ENCODE peak calls at places on chromosomes 3 and 15, in six cellular contexts. X is B cell, P is endothelial cell of umbilical vein, B is WERI-Rb-1, I is heart right ventricle, Y is gastrocnemius medialis. D is an unnamed sample.

GRCh38 chr15:85393206-85393605 is 12.8 kb downstream of the AKAP13 start:
- DNase-seq in X (no peak), P (no peak), B (no peak), I (no peak), Y (no peak), D (no peak)

GRCh38 chr15:85329561-85330421 is 50.6 kb upstream of the AKAP13 start:
- DNase-seq in X (peak), P (no peak), B (no peak), I (no peak), Y (no peak), D (no peak)

GRCh38 chr15:65056106-65056505 is 10.9 kb downstream of the SLC51B start:
- DNase-seq in X (no peak), P (no peak), B (no peak), I (no peak), Y (no peak), D (no peak)

GRCh38 chr15:72585659-72586058 is 68.8 kb upstream of the GOLGA6B start:
- DNase-seq in X (no peak), P (peak), B (peak), I (no peak), Y (no peak), D (no peak)

GRCh38 chr15:101540480-101541239 is 51.2 kb upstream of the PCSK6 start:
- DNase-seq in X (no peak), P (no peak), B (no peak), I (no peak), Y (no peak), D (no peak)

GRCh38 chr15:97961067-97961954 is 808 bp downstream of the ARRDC4 start:
- DNase-seq in X (no peak), P (no peak), B (no peak), I (peak), Y (peak), D (peak)

GRCh38 chr3:197487911-197488391 is 67.8 kb downstream of the BDH1 start:
- DNase-seq in X (no peak), P (peak), B (no peak), I (peak), Y (peak), D (peak)

GRCh38 chr15:70411464-70411863 is 313.7 kb upstream of the TLE3 start:
- DNase-seq in X (no peak), P (no peak), B (no peak), I (no peak), Y (no peak), D (no peak)

GRCh38 chr15:95994418-95994817 is 336.1 kb upstream of the NR2F2 start:
- DNase-seq in X (no peak), P (no peak), B (no peak), I (no peak), Y (no peak), D (no peak)

GRCh38 chr3:149589332-149589731 is 68.5 kb downstream of the WWTR1 start:
- DNase-seq in X (no peak), P (peak), B (no peak), I (no peak), Y (no peak), D (no peak)

GRCh38 chr3:48129921-48130320 is 58.3 kb downstream of the CDC25A start:
- DNase-seq in X (no peak), P (no peak), B (no peak), I (no peak), Y (no peak), D (no peak)

GRCh38 chr15:67468431-67468830 is 52.5 kb upstream of the C15orf61 start:
- DNase-seq in X (no peak), P (no peak), B (no peak), I (no peak), Y (no peak), D (no peak)

GRCh38 chr3:184981071-184981470 is 169.1 kb downstream of the VPS8 start:
- DNase-seq in X (no peak), P (no peak), B (no peak), I (no peak), Y (peak), D (no peak)

GRCh38 chr3:59608356-59608755 is 558.5 kb upstream of the CFAP20DC start:
- DNase-seq in X (no peak), P (no peak), B (no peak), I (no peak), Y (no peak), D (peak)

GRCh38 chr3:59607628-59608027 is 557.8 kb upstream of the CFAP20DC start:
- DNase-seq in X (no peak), P (no peak), B (no peak), I (no peak), Y (peak), D (no peak)

GRCh38 chr3:59605318-59605717 is 555.5 kb upstream of the CFAP20DC start:
- DNase-seq in X (no peak), P (no peak), B (peak), I (no peak), Y (no peak), D (no peak)

GRCh38 chr3:59606638-59607262 is 556.9 kb upstream of the CFAP20DC start:
- DNase-seq in X (no peak), P (no peak), B (no peak), I (peak), Y (no peak), D (no peak)

DNA sequence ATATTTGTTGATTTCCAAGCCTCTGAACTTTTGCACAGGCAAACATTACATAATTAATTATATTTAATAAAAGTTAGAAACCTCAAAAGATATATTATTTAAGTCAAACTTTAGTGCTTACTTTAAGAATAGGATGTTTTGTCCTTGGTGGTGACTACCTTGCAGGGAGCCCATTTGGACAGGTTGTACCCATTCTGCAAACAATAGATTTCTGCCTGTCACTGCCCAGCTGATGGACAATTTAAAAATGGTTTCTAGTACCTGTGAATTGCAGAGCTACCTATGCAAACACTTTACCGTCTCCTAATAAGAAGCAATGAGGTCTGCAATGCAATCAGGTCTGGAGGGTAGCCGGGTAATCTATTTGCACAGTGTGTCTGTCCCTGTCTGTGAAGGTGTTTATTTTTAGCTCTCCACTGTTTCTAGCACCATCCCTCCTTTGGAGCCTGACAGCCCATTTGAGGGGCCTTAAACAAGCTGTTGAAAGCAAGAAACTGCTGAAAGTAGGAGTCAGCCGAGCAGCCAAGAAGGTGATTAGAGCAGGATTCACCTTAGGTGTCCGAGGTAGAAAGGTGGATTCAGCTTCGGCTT is 556.2 kb upstream of the CFAP20DC start:
- DNase-seq in X (no peak), P (no peak), B (no peak), I (no peak), Y (no peak), D (no peak)
- TF ChIP-seq CTCF in X (no peak), P (no peak), B (no peak), I (no peak), Y (no peak), D (no peak)

GRCh38 chr3:25576146-25576545 is 88.6 kb downstream of the TOP2B start:
- DNase-seq in X (no peak), P (no peak), B (no peak), I (no peak), Y (no peak), D (no peak)

GRCh38 chr3:25575001-25575400 is 89.7 kb downstream of the TOP2B start:
- DNase-seq in X (no peak), P (no peak), B (no peak), I (no peak), Y (no peak), D (no peak)

GRCh38 chr3:25574172-25574765 is 90.4 kb downstream of the TOP2B start:
- DNase-seq in X (no peak), P (no peak), B (no peak), I (no peak), Y (no peak), D (no peak)

GRCh38 chr3:25573386-25574171 is 91.1 kb downstream of the TOP2B start:
- DNase-seq in X (no peak), P (no peak), B (no peak), I (no peak), Y (no peak), D (no peak)

GRCh38 chr3:25576836-25577454 is 87.8 kb downstream of the TOP2B start:
- DNase-seq in X (no peak), P (no peak), B (no peak), I (no peak), Y (no peak), D (no peak)
- TF ChIP-seq CTCF in X (no peak), P (no peak), B (peak), I (no peak), Y (no peak), D (peak)

GRCh38 chr3:49607796-49608195 is 53.5 kb downstream of the BSN start:
- DNase-seq in X (no peak), P (no peak), B (no peak), I (no peak), Y (no peak), D (no peak)
- TF ChIP-seq CTCF in X (peak), P (peak), B (peak), I (no peak), Y (no peak), D (peak)

GRCh38 chr3:138065939-138066338 is 49.5 kb downstream of the DZIP1L start:
- DNase-seq in X (no peak), P (no peak), B (no peak), I (no peak), Y (no peak), D (no peak)

GRCh38 chr3:138060792-138061191 is 50.8 kb downstream of the CLDN18 start:
- DNase-seq in X (no peak), P (no peak), B (no peak), I (no peak), Y (no peak), D (no peak)

GRCh38 chr3:138063416-138063815 is 52.0 kb downstream of the DZIP1L start:
- DNase-seq in X (no peak), P (no peak), B (no peak), I (no peak), Y (no peak), D (no peak)

GRCh38 chr3:138062037-138062436 is 52.1 kb downstream of the CLDN18 start:
- DNase-seq in X (no peak), P (no peak), B (no peak), I (no peak), Y (no peak), D (no peak)

GRCh38 chr3:138062626-138063025 is 52.7 kb downstream of the CLDN18 start:
- DNase-seq in X (no peak), P (no peak), B (no peak), I (no peak), Y (no peak), D (no peak)
- TF ChIP-seq CTCF in X (no peak), P (no peak), B (no peak), I (no peak), Y (no peak), D (no peak)

D was measured in glutamatergic neuron.